ENCODE peak calls at places on chromosomes 7 and 10, in eight cellular contexts. G is naive thymus-derived CD4-positive, alpha-beta T cell; A is pancreas; O is activated naive CD4-positive, alpha-beta T cell treated with anti-CD3 and anti-CD28 coated beads, Interleukin-2, amount 50 U/mL, for 16 hours; V is stimulated activated naive CD8-positive, alpha-beta T cell treated with anti-CD3 and anti-CD28 coated beads, Interleukin-15, amount 100 ng/mL, for 72 hours; H is NCI-H345; Q is adrenal gland; D is nephron progenitor cell. T is an unnamed sample.

GRCh38 chr10:83957168-83957750 is 182.1 kb upstream of the GHITM start:
- DNase-seq in V (no peak), G (no peak), H (no peak), D (no peak), A (no peak), O (no peak), Q (no peak), T (no peak)

GRCh38 chr7:64882341-64883112 is 20.5 kb upstream of the ZNF273 start:
- DNase-seq in G (no peak), H (no peak), A (peak; percentile 87), V (peak; percentile 41), D (no peak), O (peak; percentile 39), Q (peak; percentile 78), T (peak; percentile 17)

GRCh38 chr10:85612378-85612775 is 754.2 kb downstream of the GRID1 start:
- DNase-seq in G (peak; percentile 74), A (no peak), D (no peak), V (peak; percentile 55), H (no peak), O (no peak), Q (no peak), T (no peak)

GRCh38 chr10:101856626-101857025 is 13.0 kb upstream of the KCNIP2 start:
- DNase-seq in V (no peak), D (no peak), H (no peak), G (no peak), A (no peak), O (no peak), Q (no peak), T (no peak)

GRCh38 chr7:24700446-24701044 is 56.7 kb downstream of the GSDME start:
- DNase-seq in Q (no peak), H (peak; percentile 51), V (no peak), D (no peak), G (no peak), O (no peak), A (no peak), T (no peak)

GRCh38 chr10:132388901-132389630 is 7.9 kb upstream of the PWWP2B start:
- DNase-seq in Q (peak; percentile 88), O (peak; percentile 10), H (no peak), A (peak; percentile 84), G (no peak), D (peak; percentile 48), V (no peak), T (no peak)

GRCh38 chr7:154339169-154339568 is 287.0 kb downstream of the DPP6 start:
- DNase-seq in O (no peak), Q (no peak), D (no peak), H (no peak), A (no peak), G (no peak), V (no peak), T (no peak)

GRCh38 chr10:126434235-126434634 is 46.0 kb upstream of the ADAM12 start:
- DNase-seq in D (no peak), O (no peak), A (no peak), G (no peak), V (no peak), H (no peak), Q (no peak), T (no peak)

GRCh38 chr7:44983742-44984477 is 5.1 kb upstream of the MYO1G start:
- DNase-seq in O (no peak), D (no peak), Q (no peak), A (no peak), G (no peak), H (no peak), V (no peak), T (no peak)

GRCh38 chr7:112665709-112666108 is 124.5 kb downstream of the TMEM168 start:
- DNase-seq in A (no peak), D (no peak), H (no peak), G (no peak), O (no peak), V (no peak), Q (no peak), T (no peak)

GRCh38 chr10:72275351-72276012 is 1.8 kb downstream of the DDIT4 start:
- DNase-seq in Q (peak; percentile 56), G (no peak), H (peak; percentile 46), O (peak; percentile 45), A (peak; percentile 75), V (peak; percentile 60), D (peak; percentile 39), T (no peak)

GRCh38 chr7:101094791-101095375 is 9.6 kb downstream of the TRIM56 start:
- DNase-seq in V (peak; percentile 28), D (peak; percentile 55), O (no peak), A (peak; percentile 66), H (no peak), Q (peak; percentile 74), G (no peak), T (no peak)

GRCh38 chr10:109895095-109895818 is 28.1 kb downstream of the XPNPEP1 start:
- DNase-seq in D (no peak), Q (peak; percentile 40), H (no peak), O (no peak), V (no peak), A (no peak), G (no peak), T (no peak)

T was measured in GM12892.